ENCODE peak calls at places on chromosomes 6 and 20, in four cellular contexts. N, S, R and Y are unnamed samples.

GRCh38 chr6:40996591-40997247 is 42.3 kb downstream of the UNC5CL start:
- DNase-seq in N (no peak), S (no peak), R (no peak), Y (no peak)

GRCh38 chr6:165487950-165488349 is 175.1 kb downstream of the PDE10A start:
- DNase-seq in N (no peak), S (no peak), R (no peak), Y (no peak)

GRCh38 chr20:24736131-24736843 is 212.8 kb upstream of the CST7 start:
- DNase-seq in N (no peak), S (no peak), R (no peak), Y (no peak)

GRCh38 chr20:9262653-9263194 is 193.8 kb downstream of the PLCB4 start:
- DNase-seq in N (no peak), S (no peak), R (no peak), Y (no peak)

GRCh38 chr6:4280721-4281120 is 145.3 kb upstream of the ECI2 start:
- DNase-seq in N (peak), S (no peak), R (peak), Y (no peak)

GRCh38 chr6:158205220-158205944 is 37.2 kb downstream of the GTF2H5 start:
- DNase-seq in N (no peak), S (no peak), R (no peak), Y (no peak)

GRCh38 chr6:154166140-154166539 is 127.1 kb downstream of the OPRM1 start:
- DNase-seq in N (no peak), S (no peak), R (no peak), Y (no peak)

GRCh38 chr20:62813588-62813987 is 3.3 kb upstream of the COL9A3 start:
- DNase-seq in N (no peak), S (no peak), R (no peak), Y (no peak)

GRCh38 chr6:45567879-45568278 is 190.1 kb upstream of the SUPT3H start:
- DNase-seq in N (no peak), S (no peak), R (no peak), Y (no peak)

GRCh38 chr6:151036869-151037680 is 171.6 kb downstream of the MTHFD1L start:
- DNase-seq in N (peak), S (no peak), R (no peak), Y (no peak)

GRCh38 chr20:49824206-49824605 is 11.6 kb downstream of the SLC9A8 start:
- DNase-seq in N (no peak), S (no peak), R (no peak), Y (no peak)

GRCh38 chr20:59300341-59301081 is at the start of gene EDN3:
- DNase-seq in N (no peak), S (no peak), R (no peak), Y (no peak)

GRCh38 chr6:106557837-106558236 is 71.5 kb downstream of the RTN4IP1 start:
- DNase-seq in N (peak), S (no peak), R (no peak), Y (no peak)

GRCh38 chr6:110858562-110859214 is 15.9 kb upstream of the AMD1 start:
- DNase-seq in N (no peak), S (no peak), R (no peak), Y (no peak)

GRCh38 chr6:151119823-151120524 is 119.8 kb upstream of the AKAP12 start:
- DNase-seq in N (no peak), S (no peak), R (peak), Y (no peak)

GRCh38 chr6:169529931-169530761 is 171.7 kb downstream of the WDR27 start:
- DNase-seq in N (no peak), S (no peak), R (no peak), Y (no peak)

GRCh38 chr20:48384147-48384818 is 443.5 kb downstream of the PREX1 start:
- DNase-seq in N (peak), S (no peak), R (no peak), Y (no peak)

GRCh38 chr6:165676435-165677068 is 13.5 kb upstream of the PDE10A start:
- DNase-seq in N (no peak), S (no peak), R (no peak), Y (no peak)

GRCh38 chr6:168049277-168049676 is 29.7 kb downstream of the FRMD1 start:
- DNase-seq in N (no peak), S (no peak), R (no peak), Y (no peak)

GRCh38 chr20:48282591-48283228 is 497.4 kb upstream of the SULF2 start:
- DNase-seq in N (no peak), S (no peak), R (peak), Y (no peak)